ENCODE peak calls at places on chromosomes 7 and 10, in five cellular contexts. One of them, this sample, is unnamed.

GRCh38 chr7:75920431-75921161 is 5.6 kb downstream of the POR start:
- DNase-seq in A549: no peak
- DNase-seq in choroid plexus epithelial cell: peak; percentile 54
- DNase-seq in stomach: peak; percentile 47
- DNase-seq in CD4-positive, alpha-beta T cell: no peak
- DNase-seq in this sample: no peak

GRCh38 chr10:84194424-84195043 is at the start of gene CDHR1:
- DNase-seq in stomach: no peak
- DNase-seq in choroid plexus epithelial cell: no peak
- DNase-seq in CD4-positive, alpha-beta T cell: no peak
- DNase-seq in A549: peak; percentile 25
- DNase-seq in this sample: peak; percentile 38

GRCh38 chr7:134948736-134949135 is 37.6 kb upstream of the AGBL3 start:
- DNase-seq in CD4-positive, alpha-beta T cell: no peak
- DNase-seq in choroid plexus epithelial cell: peak; percentile 62
- DNase-seq in stomach: no peak
- DNase-seq in A549: no peak
- DNase-seq in this sample: no peak

GRCh38 chr7:111086532-111086931 is 4.4 kb upstream of the LRRN3 start:
- DNase-seq in choroid plexus epithelial cell: no peak
- DNase-seq in CD4-positive, alpha-beta T cell: no peak
- DNase-seq in A549: no peak
- DNase-seq in stomach: no peak
- DNase-seq in this sample: no peak

GRCh38 chr7:1920886-1921285 is 250.8 kb downstream of the ELFN1 start:
- DNase-seq in CD4-positive, alpha-beta T cell: no peak
- DNase-seq in choroid plexus epithelial cell: no peak
- DNase-seq in A549: no peak
- DNase-seq in stomach: no peak
- DNase-seq in this sample: no peak

GRCh38 chr10:99364125-99364524 is 35.0 kb downstream of the CNNM1 start:
- DNase-seq in choroid plexus epithelial cell: no peak
- DNase-seq in CD4-positive, alpha-beta T cell: no peak
- DNase-seq in stomach: no peak
- DNase-seq in A549: no peak
- DNase-seq in this sample: no peak

GRCh38 chr7:128217972-128218652 is 23.0 kb upstream of the LEP start:
- DNase-seq in stomach: no peak
- DNase-seq in choroid plexus epithelial cell: no peak
- DNase-seq in CD4-positive, alpha-beta T cell: no peak
- DNase-seq in A549: peak; percentile 51
- DNase-seq in this sample: no peak

GRCh38 chr10:17836917-17837316 is 27.8 kb downstream of the MRC1 start:
- DNase-seq in choroid plexus epithelial cell: peak; percentile 69
- DNase-seq in stomach: peak; percentile 61
- DNase-seq in A549: peak; percentile 25
- DNase-seq in CD4-positive, alpha-beta T cell: no peak
- DNase-seq in this sample: peak; percentile 55

GRCh38 chr10:88879754-88880286 is at the start of gene STAMBPL1:
- DNase-seq in A549: peak; percentile 56
- DNase-seq in stomach: peak; percentile 61
- DNase-seq in choroid plexus epithelial cell: no peak
- DNase-seq in CD4-positive, alpha-beta T cell: peak; percentile 72
- DNase-seq in this sample: peak; percentile 49

GRCh38 chr10:126945351-126946035 is 40.3 kb downstream of the DOCK1 start:
- DNase-seq in choroid plexus epithelial cell: no peak
- DNase-seq in A549: no peak
- DNase-seq in stomach: no peak
- DNase-seq in CD4-positive, alpha-beta T cell: no peak
- DNase-seq in this sample: no peak

GRCh38 chr7:74372511-74373111 is 81.1 kb upstream of the GTF2IRD1 start:
- DNase-seq in A549: no peak
- DNase-seq in stomach: no peak
- DNase-seq in CD4-positive, alpha-beta T cell: no peak
- DNase-seq in choroid plexus epithelial cell: peak; percentile 33
- DNase-seq in this sample: peak; percentile 23

GRCh38 chr10:132466520-132467463 is 69.8 kb downstream of the PWWP2B start:
- DNase-seq in choroid plexus epithelial cell: no peak
- DNase-seq in stomach: no peak
- DNase-seq in A549: no peak
- DNase-seq in CD4-positive, alpha-beta T cell: no peak
- DNase-seq in this sample: no peak

GRCh38 chr10:3978762-3979161 is 193.8 kb upstream of the KLF6 start:
- DNase-seq in choroid plexus epithelial cell: peak; percentile 41
- DNase-seq in CD4-positive, alpha-beta T cell: no peak
- DNase-seq in A549: no peak
- DNase-seq in stomach: no peak
- DNase-seq in this sample: no peak

GRCh38 chr7:140342732-140343514 is 55.4 kb downstream of the SLC37A3 start:
- DNase-seq in CD4-positive, alpha-beta T cell: no peak
- DNase-seq in stomach: peak; percentile 31
- DNase-seq in choroid plexus epithelial cell: peak; percentile 56
- DNase-seq in A549: peak; percentile 16
- DNase-seq in this sample: peak; percentile 32

GRCh38 chr10:29309465-29309864 is 20.6 kb downstream of the LYZL1 start:
- DNase-seq in stomach: no peak
- DNase-seq in choroid plexus epithelial cell: no peak
- DNase-seq in A549: no peak
- DNase-seq in CD4-positive, alpha-beta T cell: no peak
- DNase-seq in this sample: no peak

GRCh38 chr10:47048533-47048905 is 137.3 kb downstream of the PTPN20 start:
- DNase-seq in stomach: peak; percentile 23
- DNase-seq in CD4-positive, alpha-beta T cell: no peak
- DNase-seq in choroid plexus epithelial cell: peak; percentile 36
- DNase-seq in A549: no peak
- DNase-seq in this sample: no peak

GRCh38 chr10:124267911-124268549 is 150.7 kb downstream of the OAT start:
- DNase-seq in choroid plexus epithelial cell: no peak
- DNase-seq in CD4-positive, alpha-beta T cell: no peak
- DNase-seq in A549: no peak
- DNase-seq in stomach: no peak
- DNase-seq in this sample: no peak

GRCh38 chr7:94513565-94513860 is 3.9 kb downstream of the CASD1 start:
- DNase-seq in A549: no peak
- DNase-seq in stomach: no peak
- DNase-seq in CD4-positive, alpha-beta T cell: no peak
- DNase-seq in choroid plexus epithelial cell: peak; percentile 5
- DNase-seq in this sample: no peak

GRCh38 chr7:28033386-28033785 is 147.2 kb downstream of the JAZF1 start:
- DNase-seq in CD4-positive, alpha-beta T cell: no peak
- DNase-seq in A549: no peak
- DNase-seq in choroid plexus epithelial cell: no peak
- DNase-seq in stomach: no peak
- DNase-seq in this sample: no peak

GRCh38 chr10:8279598-8279997 is 225.1 kb downstream of the GATA3 start:
- DNase-seq in stomach: no peak
- DNase-seq in A549: peak; percentile 41
- DNase-seq in choroid plexus epithelial cell: peak; percentile 33
- DNase-seq in CD4-positive, alpha-beta T cell: no peak
- DNase-seq in this sample: no peak

GRCh38 chr10:75108684-75109458 is 2.6 kb upstream of the SAMD8 start:
- DNase-seq in CD4-positive, alpha-beta T cell: no peak
- DNase-seq in stomach: no peak
- DNase-seq in A549: peak; percentile 89
- DNase-seq in choroid plexus epithelial cell: no peak
- DNase-seq in this sample: peak; percentile 77

GRCh38 chr10:78944658-78945333 is 124.0 kb upstream of the ZMIZ1 start:
- DNase-seq in CD4-positive, alpha-beta T cell: no peak
- DNase-seq in A549: no peak
- DNase-seq in choroid plexus epithelial cell: peak; percentile 99
- DNase-seq in stomach: peak; percentile 30
- DNase-seq in this sample: no peak

GRCh38 chr7:15977663-15978062 is 291.2 kb upstream of the MEOX2 start:
- DNase-seq in stomach: no peak
- DNase-seq in CD4-positive, alpha-beta T cell: no peak
- DNase-seq in A549: no peak
- DNase-seq in choroid plexus epithelial cell: peak; percentile 53
- DNase-seq in this sample: no peak

GRCh38 chr7:139114018-139114417 is 4.5 kb upstream of the ZC3HAV1 start:
- DNase-seq in A549: no peak
- DNase-seq in choroid plexus epithelial cell: no peak
- DNase-seq in CD4-positive, alpha-beta T cell: no peak
- DNase-seq in stomach: no peak
- DNase-seq in this sample: no peak

GRCh38 chr7:36084485-36085091 is 68.5 kb upstream of the EEPD1 start:
- DNase-seq in CD4-positive, alpha-beta T cell: no peak
- DNase-seq in A549: peak; percentile 53
- DNase-seq in choroid plexus epithelial cell: peak; percentile 64
- DNase-seq in stomach: peak; percentile 84
- DNase-seq in this sample: peak; percentile 50

GRCh38 chr7:139034855-139035587 is 821 bp downstream of the ZC3HAV1L start:
- DNase-seq in A549: peak; percentile 85
- DNase-seq in CD4-positive, alpha-beta T cell: no peak
- DNase-seq in stomach: no peak
- DNase-seq in choroid plexus epithelial cell: peak; percentile 38
- DNase-seq in this sample: no peak

GRCh38 chr10:23310443-23310842 is 34.2 kb downstream of the C10orf67 start:
- DNase-seq in CD4-positive, alpha-beta T cell: no peak
- DNase-seq in stomach: no peak
- DNase-seq in choroid plexus epithelial cell: peak; percentile 6
- DNase-seq in A549: no peak
- DNase-seq in this sample: no peak

GRCh38 chr10:208616-209015 is 73.4 kb downstream of the ZMYND11 start:
- DNase-seq in choroid plexus epithelial cell: no peak
- DNase-seq in stomach: no peak
- DNase-seq in A549: no peak
- DNase-seq in CD4-positive, alpha-beta T cell: no peak
- DNase-seq in this sample: no peak

GRCh38 chr7:66114743-66115727 is at the start of gene CRCP:
- DNase-seq in A549: peak; percentile 83
- DNase-seq in stomach: peak; percentile 84
- DNase-seq in CD4-positive, alpha-beta T cell: peak; percentile 73
- DNase-seq in choroid plexus epithelial cell: peak; percentile 86
- DNase-seq in this sample: peak; percentile 66

GRCh38 chr7:151341357-151342101 is at the start of gene NUB1:
- DNase-seq in stomach: peak; percentile 96
- DNase-seq in A549: peak; percentile 73
- DNase-seq in choroid plexus epithelial cell: peak; percentile 84
- DNase-seq in CD4-positive, alpha-beta T cell: peak; percentile 90
- DNase-seq in this sample: peak; percentile 97

GRCh38 chr10:51964630-51965029 is 265.2 kb upstream of the CSTF2T start:
- DNase-seq in choroid plexus epithelial cell: peak; percentile 9
- DNase-seq in CD4-positive, alpha-beta T cell: no peak
- DNase-seq in A549: no peak
- DNase-seq in stomach: no peak
- DNase-seq in this sample: no peak

GRCh38 chr7:54792383-54792782 is 33.4 kb upstream of the SEC61G start:
- DNase-seq in choroid plexus epithelial cell: no peak
- DNase-seq in A549: no peak
- DNase-seq in stomach: no peak
- DNase-seq in CD4-positive, alpha-beta T cell: no peak
- DNase-seq in this sample: no peak

GRCh38 chr10:124112891-124113580 is 19.6 kb upstream of the CHST15 start:
- DNase-seq in CD4-positive, alpha-beta T cell: no peak
- DNase-seq in stomach: no peak
- DNase-seq in A549: no peak
- DNase-seq in choroid plexus epithelial cell: no peak
- DNase-seq in this sample: no peak

DNA sequence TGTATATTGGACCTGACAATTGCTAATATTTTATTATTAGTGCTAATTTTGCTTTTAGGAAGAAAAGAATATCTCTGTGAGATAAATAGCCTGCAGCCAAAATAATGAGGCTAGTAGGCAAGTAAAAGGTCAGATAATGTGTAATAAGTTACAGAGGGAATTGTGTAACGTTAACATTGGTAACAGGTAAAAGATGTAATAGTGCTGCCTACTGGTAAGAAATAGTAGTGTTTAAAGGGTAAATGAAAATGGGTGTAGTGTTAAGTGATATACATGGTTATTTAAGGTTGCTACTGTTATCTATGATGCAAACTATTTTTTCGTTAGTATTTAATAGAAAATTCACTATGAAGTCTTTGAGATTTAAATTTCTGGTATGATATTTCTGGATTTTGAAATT is 9.2 kb upstream of the FOXP2 start:
- DNase-seq in A549: peak; percentile 7
- DNase-seq in CD4-positive, alpha-beta T cell: no peak
- DNase-seq in stomach: no peak
- DNase-seq in choroid plexus epithelial cell: peak; percentile 52
- DNase-seq in this sample: no peak
- TF ChIP-seq CTCF in A549: peak; percentile 41
- TF ChIP-seq CTCF in CD4-positive, alpha-beta T cell: no peak
- TF ChIP-seq CTCF in stomach: peak; percentile 41
- TF ChIP-seq CTCF in choroid plexus epithelial cell: peak; percentile 55
- TF ChIP-seq CTCF in this sample: peak; percentile 61

GRCh38 chr7:121562274-121562673 is 166.2 kb upstream of the FAM3C start:
- DNase-seq in stomach: no peak
- DNase-seq in A549: no peak
- DNase-seq in choroid plexus epithelial cell: peak; percentile 72
- DNase-seq in CD4-positive, alpha-beta T cell: no peak
- DNase-seq in this sample: no peak

GRCh38 chr7:121557034-121557892 is 161.2 kb upstream of the FAM3C start:
- DNase-seq in stomach: no peak
- DNase-seq in CD4-positive, alpha-beta T cell: no peak
- DNase-seq in A549: no peak
- DNase-seq in choroid plexus epithelial cell: no peak
- DNase-seq in this sample: no peak

GRCh38 chr7:121558288-121558687 is 162.2 kb upstream of the FAM3C start:
- DNase-seq in stomach: no peak
- DNase-seq in A549: no peak
- DNase-seq in choroid plexus epithelial cell: no peak
- DNase-seq in CD4-positive, alpha-beta T cell: no peak
- DNase-seq in this sample: no peak

GRCh38 chr7:121561717-121562116 is 165.6 kb upstream of the FAM3C start:
- DNase-seq in stomach: no peak
- DNase-seq in A549: no peak
- DNase-seq in CD4-positive, alpha-beta T cell: no peak
- DNase-seq in choroid plexus epithelial cell: peak; percentile 48
- DNase-seq in this sample: no peak

DNA sequence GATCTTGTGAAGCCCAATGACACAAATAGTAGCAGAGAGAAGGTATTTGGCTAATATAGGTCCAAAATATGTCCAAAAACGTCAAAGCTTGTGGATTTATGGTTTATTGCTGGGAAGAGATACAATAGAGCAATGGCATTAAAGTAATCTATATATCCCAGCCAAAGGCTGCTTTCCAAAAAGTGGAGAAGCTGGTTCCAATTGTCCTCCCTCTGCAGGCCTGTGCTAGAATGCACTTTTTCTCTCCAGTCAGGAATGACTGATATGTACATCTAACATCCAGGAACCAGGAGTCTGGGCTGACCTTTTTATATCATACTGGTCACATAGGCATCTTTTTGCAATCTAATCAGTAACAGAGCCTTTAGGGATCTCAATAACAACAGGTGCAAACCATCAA is 167.1 kb upstream of the FAM3C start:
- DNase-seq in CD4-positive, alpha-beta T cell: no peak
- DNase-seq in stomach: no peak
- DNase-seq in choroid plexus epithelial cell: peak; percentile 30
- DNase-seq in A549: no peak
- DNase-seq in this sample: peak; percentile 18
- TF ChIP-seq CTCF in CD4-positive, alpha-beta T cell: no peak
- TF ChIP-seq CTCF in stomach: no peak
- TF ChIP-seq CTCF in choroid plexus epithelial cell: peak; percentile 61
- TF ChIP-seq CTCF in A549: no peak
- TF ChIP-seq CTCF in this sample: peak; percentile 49

GRCh38 chr7:142231716-142232115 is 26.1 kb downstream of the PRSS58 start:
- DNase-seq in A549: peak; percentile 32
- DNase-seq in choroid plexus epithelial cell: peak; percentile 2
- DNase-seq in CD4-positive, alpha-beta T cell: no peak
- DNase-seq in stomach: no peak
- DNase-seq in this sample: peak; percentile 45
- TF ChIP-seq CTCF in A549: no peak
- TF ChIP-seq CTCF in choroid plexus epithelial cell: no peak
- TF ChIP-seq CTCF in CD4-positive, alpha-beta T cell: no peak
- TF ChIP-seq CTCF in stomach: no peak
- TF ChIP-seq CTCF in this sample: no peak

GRCh38 chr7:84232653-84233052 is 38.1 kb upstream of the SEMA3A start:
- DNase-seq in CD4-positive, alpha-beta T cell: no peak
- DNase-seq in stomach: no peak
- DNase-seq in choroid plexus epithelial cell: peak; percentile 95
- DNase-seq in A549: no peak
- DNase-seq in this sample: no peak
- TF ChIP-seq CTCF in CD4-positive, alpha-beta T cell: no peak
- TF ChIP-seq CTCF in stomach: no peak
- TF ChIP-seq CTCF in choroid plexus epithelial cell: peak; percentile 61
- TF ChIP-seq CTCF in A549: no peak
- TF ChIP-seq CTCF in this sample: no peak

This sample was measured in endothelial cell.